ENCODE peak calls at places on chromosome 2, in six cellular contexts. T is KBM-7, H is AG10803, Z is H4, O is cardiac fibroblast, W is T-cell. Q is an unnamed sample.

GRCh38 chr2:141331127-141331526 is 799.7 kb downstream of the LRP1B start:
- DNase-seq in T (no peak), H (peak), Z (peak), O (peak), W (no peak), Q (no peak)

GRCh38 chr2:237305579-237305978 is 108.4 kb downstream of the COL6A3 start:
- DNase-seq in T (no peak), H (no peak), Z (no peak), O (peak), W (no peak), Q (no peak)

GRCh38 chr2:109624339-109624738 is 10.2 kb downstream of the SOWAHC start:
- DNase-seq in T (no peak), H (no peak), Z (no peak), O (no peak), W (no peak), Q (no peak)

GRCh38 chr2:55232863-55233657 is 572 bp downstream of the RPS27A start:
- DNase-seq in T (peak), H (peak), Z (no peak), O (peak), W (peak), Q (peak)

GRCh38 chr2:236223675-236224074 is 40.5 kb downstream of the ASB18 start:
- DNase-seq in T (no peak), H (no peak), Z (no peak), O (no peak), W (no peak), Q (no peak)

GRCh38 chr2:206368933-206369569 is 74.3 kb upstream of the ADAM23 start:
- DNase-seq in T (peak), H (no peak), Z (no peak), O (no peak), W (no peak), Q (no peak)

GRCh38 chr2:102166189-102166845 is 20.5 kb upstream of the IL1RL2 start:
- DNase-seq in T (peak), H (peak), Z (peak), O (peak), W (no peak), Q (no peak)

GRCh38 chr2:17373736-17374135 is 144.5 kb downstream of the RAD51AP2 start:
- DNase-seq in T (no peak), H (peak), Z (no peak), O (peak), W (no peak), Q (no peak)

GRCh38 chr2:177264539-177265385 is at the start of gene NFE2L2:
- DNase-seq in T (peak), H (peak), Z (peak), O (peak), W (peak), Q (peak)

GRCh38 chr2:207632575-207633492 is 7.6 kb upstream of the METTL21A start:
- DNase-seq in T (peak), H (peak), Z (peak), O (peak), W (no peak), Q (no peak)

GRCh38 chr2:233033672-233034071 is 1.2 kb downstream of the NEU2 start:
- DNase-seq in T (no peak), H (peak), Z (no peak), O (no peak), W (no peak), Q (no peak)

GRCh38 chr2:64447317-64448060 is 6.5 kb upstream of the LGALSL start:
- DNase-seq in T (no peak), H (no peak), Z (no peak), O (no peak), W (no peak), Q (no peak)

GRCh38 chr2:148968776-148969175 is 69.7 kb upstream of the LYPD6B start:
- DNase-seq in T (no peak), H (no peak), Z (no peak), O (no peak), W (no peak), Q (no peak)

GRCh38 chr2:28523873-28524272 is 28.0 kb downstream of the PLB1 start:
- DNase-seq in T (no peak), H (no peak), Z (no peak), O (no peak), W (no peak), Q (no peak)